ENCODE peak calls at places on chromosomes 13 and 19, in seven cellular contexts. K is Peyer's patch, T is esophagus squamous epithelium, F is choroid plexus epithelial cell, A is cardiac muscle cell, Q is hepatocyte, B is fibroblast of the aortic adventitia. W is an unnamed sample.

GRCh38 chr13:47175172-47175806 is 278.4 kb upstream of the HTR2A start:
- DNase-seq in B (peak), T (no peak), A (no peak), K (no peak), F (peak), Q (no peak), W (peak)

GRCh38 chr13:111005808-111006494 is 91.1 kb upstream of the ANKRD10 start:
- DNase-seq in Q (no peak), B (peak), A (no peak), K (no peak), F (peak), T (no peak), W (no peak)

GRCh38 chr19:55703790-55704215 is 28.8 kb downstream of the EPN1 start:
- DNase-seq in A (no peak), Q (no peak), F (peak), B (peak), K (peak), T (no peak), W (peak)

GRCh38 chr13:107534548-107534947 is 680.8 kb downstream of the LIG4 start:
- DNase-seq in F (peak), T (no peak), A (no peak), K (no peak), Q (no peak), B (no peak), W (no peak)

GRCh38 chr19:50952890-50953289 is at the start of gene KLK5:
- DNase-seq in B (no peak), A (no peak), F (no peak), Q (no peak), K (no peak), T (no peak), W (no peak)

GRCh38 chr19:12364391-12365093 is 941 bp downstream of the ZNF442 start:
- DNase-seq in A (peak), K (no peak), B (peak), F (peak), T (no peak), Q (peak), W (no peak)

GRCh38 chr19:45670670-45671453 is 2.8 kb downstream of the GIPR start:
- DNase-seq in Q (peak), A (peak), T (no peak), F (peak), B (peak), K (peak), W (no peak)

GRCh38 chr13:110423689-110424302 is 116.7 kb downstream of the COL4A2 start:
- DNase-seq in B (no peak), Q (no peak), A (no peak), T (no peak), F (no peak), K (no peak), W (no peak)

GRCh38 chr13:46339035-46339666 is 47.9 kb downstream of the RUBCNL start:
- DNase-seq in A (no peak), Q (no peak), F (peak), B (peak), K (peak), T (no peak), W (no peak)

GRCh38 chr19:49342291-49342721 is 7.1 kb downstream of the CD37 start:
- DNase-seq in T (no peak), Q (no peak), B (no peak), K (no peak), A (no peak), F (no peak), W (no peak)

GRCh38 chr13:93834051-93834450 is 607.4 kb downstream of the GPC6 start:
- DNase-seq in F (no peak), Q (no peak), K (no peak), A (no peak), T (no peak), B (no peak), W (no peak)

GRCh38 chr19:53102701-53103140 is 501 bp downstream of the ZNF160 start:
- DNase-seq in K (peak), T (no peak), A (peak), B (peak), F (peak), Q (peak), W (peak)

GRCh38 chr13:73556902-73557301 is 498.1 kb downstream of the KLF5 start:
- DNase-seq in Q (peak), F (no peak), B (no peak), A (no peak), K (no peak), T (no peak), W (peak)

GRCh38 chr13:98033277-98034247 is 80.1 kb downstream of the IPO5 start:
- DNase-seq in Q (peak), T (no peak), K (no peak), F (peak), A (peak), B (peak), W (no peak)

GRCh38 chr13:114196629-114197028 is 17.6 kb downstream of the CFAP97D2 start:
- DNase-seq in B (no peak), A (no peak), T (no peak), K (no peak), F (no peak), Q (no peak), W (no peak)

GRCh38 chr19:21256722-21257121 is 72.5 kb downstream of the ZNF708 start:
- DNase-seq in Q (peak), B (peak), F (peak), T (no peak), K (no peak), A (peak), W (peak)

DNA sequence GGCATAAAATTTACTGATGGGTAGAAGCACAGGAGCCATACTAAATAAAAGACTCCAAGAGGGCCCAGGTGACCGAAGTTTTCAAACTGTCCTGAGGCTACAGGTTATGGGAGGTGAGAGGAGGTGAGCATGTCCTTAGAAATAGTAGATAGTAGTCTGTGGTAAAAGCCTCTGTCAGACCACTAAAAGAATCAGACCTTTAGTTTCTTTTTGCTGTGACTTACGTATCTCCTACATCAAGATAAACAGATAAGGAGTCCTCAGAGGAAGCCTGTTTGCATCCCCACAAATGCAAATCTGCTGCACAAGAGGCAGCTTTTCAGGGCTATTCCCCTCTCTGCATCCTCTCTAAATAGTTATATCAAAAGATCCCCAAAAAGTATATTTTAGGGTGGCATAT is 711.6 kb upstream of the SLITRK6 start:
- DNase-seq in Q (no peak), K (no peak), T (no peak), F (no peak), B (no peak), A (no peak), W (peak)
- H3K4me3 ChIP-seq in Q (no peak), K (no peak), T (no peak), F (no peak), B (no peak), A (no peak), W (no peak)

GRCh38 chr13:27035892-27036235 is 135.7 kb downstream of the USP12 start:
- DNase-seq in B (no peak), Q (no peak), F (peak), A (no peak), K (no peak), T (no peak), W (no peak)
- H3K4me3 ChIP-seq in B (no peak), Q (no peak), F (no peak), A (no peak), K (no peak), T (no peak), W (no peak)

DNA sequence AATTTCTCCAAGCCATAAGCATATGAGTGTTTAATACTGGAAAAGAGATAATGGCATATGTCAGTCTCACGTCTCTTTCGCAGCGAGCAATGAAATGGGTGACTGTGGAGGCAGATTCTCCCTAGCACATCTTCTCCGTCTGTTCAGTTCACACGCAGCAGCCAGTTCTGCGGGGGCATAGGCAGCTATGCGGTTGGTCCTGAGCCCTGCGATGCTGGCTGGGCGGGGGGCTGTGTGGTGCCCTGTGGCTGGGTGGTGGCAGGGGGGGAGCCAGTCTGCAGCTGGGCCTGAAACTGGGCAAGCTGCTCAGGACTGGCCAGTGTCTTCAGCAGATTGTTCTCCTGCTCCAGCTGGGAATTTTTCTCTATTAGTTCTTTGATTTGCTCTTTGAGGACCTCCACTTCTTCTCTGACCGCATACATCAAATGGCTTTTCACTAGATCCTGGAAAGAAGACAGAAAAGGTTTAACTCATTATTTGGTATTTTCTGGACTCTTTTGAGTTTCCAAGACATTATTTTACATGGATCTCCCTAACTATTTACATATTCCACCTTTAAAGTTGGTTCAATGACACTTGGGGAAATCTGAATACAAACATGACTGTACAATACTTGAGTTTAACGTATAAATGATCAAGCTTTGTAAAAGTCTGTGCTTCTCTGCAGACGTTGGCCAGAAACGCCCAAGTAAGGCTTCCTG is 61.0 kb downstream of the SERP2 start:
- DNase-seq in K (no peak), Q (no peak), A (no peak), B (no peak), T (no peak), F (no peak), W (no peak)
- H3K4me3 ChIP-seq in K (peak), Q (peak), A (peak), B (peak), T (peak), F (peak), W (peak)

GRCh38 chr19:9075064-9075964 is 11.5 kb upstream of the OR1M1 start:
- DNase-seq in K (no peak), A (peak), Q (peak), F (peak), T (peak), B (peak), W (no peak)
- H3K4me3 ChIP-seq in K (no peak), A (no peak), Q (no peak), F (peak), T (no peak), B (no peak), W (no peak)

W was measured in Jurkat, Clone E6-1.